ENCODE peak calls at places on chromosomes 12 and 14, in five cellular contexts. One of them, this sample, is unnamed.

GRCh38 chr12:89345830-89346740 is 6.2 kb downstream of the DUSP6 start:
- DNase-seq in activated T-cell treated with anti-CD3 and anti-CD28 coated beads for 48 hours: no peak
- DNase-seq in HS-27A: no peak
- DNase-seq in caudate nucleus: no peak
- DNase-seq in neural crest cell: peak; percentile 58
- DNase-seq in this sample: no peak

GRCh38 chr12:69929125-69929524 is 104.1 kb downstream of the MYRFL start:
- DNase-seq in activated T-cell treated with anti-CD3 and anti-CD28 coated beads for 48 hours: no peak
- DNase-seq in HS-27A: no peak
- DNase-seq in caudate nucleus: no peak
- DNase-seq in neural crest cell: no peak
- DNase-seq in this sample: no peak

GRCh38 chr12:7142057-7142644 is 12.0 kb downstream of the CLSTN3 start:
- DNase-seq in activated T-cell treated with anti-CD3 and anti-CD28 coated beads for 48 hours: peak; percentile 44
- DNase-seq in HS-27A: no peak
- DNase-seq in caudate nucleus: no peak
- DNase-seq in neural crest cell: peak; percentile 60
- DNase-seq in this sample: no peak

GRCh38 chr12:58533652-58534051 is 386.7 kb downstream of the LRIG3 start:
- DNase-seq in activated T-cell treated with anti-CD3 and anti-CD28 coated beads for 48 hours: no peak
- DNase-seq in HS-27A: no peak
- DNase-seq in caudate nucleus: no peak
- DNase-seq in neural crest cell: no peak
- DNase-seq in this sample: no peak

GRCh38 chr12:22396253-22396652 is 61.7 kb upstream of the ST8SIA1 start:
- DNase-seq in activated T-cell treated with anti-CD3 and anti-CD28 coated beads for 48 hours: no peak
- DNase-seq in HS-27A: no peak
- DNase-seq in caudate nucleus: no peak
- DNase-seq in neural crest cell: no peak
- DNase-seq in this sample: no peak

GRCh38 chr12:51281202-51281924 is 11.1 kb upstream of the SMAGP start:
- DNase-seq in activated T-cell treated with anti-CD3 and anti-CD28 coated beads for 48 hours: no peak
- DNase-seq in HS-27A: no peak
- DNase-seq in caudate nucleus: no peak
- DNase-seq in neural crest cell: no peak
- DNase-seq in this sample: no peak

GRCh38 chr12:67909091-67909531 is 80.1 kb upstream of the IFNG-AS1 start:
- DNase-seq in activated T-cell treated with anti-CD3 and anti-CD28 coated beads for 48 hours: no peak
- DNase-seq in HS-27A: peak; percentile 62
- DNase-seq in caudate nucleus: no peak
- DNase-seq in neural crest cell: no peak
- DNase-seq in this sample: no peak

GRCh38 chr14:24688030-24688658 is 54.2 kb upstream of the GZMB start:
- DNase-seq in activated T-cell treated with anti-CD3 and anti-CD28 coated beads for 48 hours: no peak
- DNase-seq in HS-27A: no peak
- DNase-seq in caudate nucleus: no peak
- DNase-seq in neural crest cell: no peak
- DNase-seq in this sample: no peak

GRCh38 chr14:35438910-35439713 is 34.6 kb upstream of the NFKBIA start:
- DNase-seq in activated T-cell treated with anti-CD3 and anti-CD28 coated beads for 48 hours: no peak
- DNase-seq in HS-27A: no peak
- DNase-seq in caudate nucleus: no peak
- DNase-seq in neural crest cell: no peak
- DNase-seq in this sample: no peak

GRCh38 chr14:22194669-22195068 is 394.4 kb downstream of the DAD1 start:
- DNase-seq in activated T-cell treated with anti-CD3 and anti-CD28 coated beads for 48 hours: no peak
- DNase-seq in HS-27A: peak; percentile 60
- DNase-seq in caudate nucleus: no peak
- DNase-seq in neural crest cell: no peak
- DNase-seq in this sample: no peak

GRCh38 chr12:27335364-27336145 is 2.9 kb downstream of the BMAL2 start:
- DNase-seq in activated T-cell treated with anti-CD3 and anti-CD28 coated beads for 48 hours: no peak
- DNase-seq in HS-27A: no peak
- DNase-seq in caudate nucleus: no peak
- DNase-seq in neural crest cell: no peak
- DNase-seq in this sample: no peak

GRCh38 chr12:68497702-68498101 is 113.0 kb upstream of the RAP1B start:
- DNase-seq in activated T-cell treated with anti-CD3 and anti-CD28 coated beads for 48 hours: no peak
- DNase-seq in HS-27A: peak; percentile 90
- DNase-seq in caudate nucleus: no peak
- DNase-seq in neural crest cell: no peak
- DNase-seq in this sample: no peak

GRCh38 chr14:66000771-66001170 is 485.4 kb upstream of the CCDC196 start:
- DNase-seq in activated T-cell treated with anti-CD3 and anti-CD28 coated beads for 48 hours: no peak
- DNase-seq in HS-27A: no peak
- DNase-seq in caudate nucleus: no peak
- DNase-seq in neural crest cell: no peak
- DNase-seq in this sample: no peak

GRCh38 chr12:82625523-82625922 is 61.2 kb upstream of the TMTC2 start:
- DNase-seq in activated T-cell treated with anti-CD3 and anti-CD28 coated beads for 48 hours: no peak
- DNase-seq in HS-27A: no peak
- DNase-seq in caudate nucleus: peak; percentile 2
- DNase-seq in neural crest cell: no peak
- DNase-seq in this sample: no peak

GRCh38 chr14:64266206-64266605 is 28.0 kb downstream of the ESR2 start:
- DNase-seq in activated T-cell treated with anti-CD3 and anti-CD28 coated beads for 48 hours: no peak
- DNase-seq in HS-27A: peak; percentile 14
- DNase-seq in caudate nucleus: no peak
- DNase-seq in neural crest cell: no peak
- DNase-seq in this sample: no peak

GRCh38 chr14:50804181-50804721 is 26.7 kb downstream of the NIN start:
- DNase-seq in activated T-cell treated with anti-CD3 and anti-CD28 coated beads for 48 hours: no peak
- DNase-seq in HS-27A: no peak
- DNase-seq in caudate nucleus: no peak
- DNase-seq in neural crest cell: no peak
- DNase-seq in this sample: no peak

GRCh38 chr14:27917896-27918295 is 848.7 kb upstream of the FOXG1 start:
- DNase-seq in activated T-cell treated with anti-CD3 and anti-CD28 coated beads for 48 hours: no peak
- DNase-seq in HS-27A: no peak
- DNase-seq in caudate nucleus: no peak
- DNase-seq in neural crest cell: no peak
- DNase-seq in this sample: no peak

GRCh38 chr12:666766-667308 is 3.6 kb upstream of the NINJ2 start:
- DNase-seq in activated T-cell treated with anti-CD3 and anti-CD28 coated beads for 48 hours: no peak
- DNase-seq in HS-27A: no peak
- DNase-seq in caudate nucleus: no peak
- DNase-seq in neural crest cell: no peak
- DNase-seq in this sample: no peak

GRCh38 chr12:51820721-51821422 is 27.6 kb downstream of the FIGNL2 start:
- DNase-seq in activated T-cell treated with anti-CD3 and anti-CD28 coated beads for 48 hours: peak; percentile 86
- DNase-seq in HS-27A: no peak
- DNase-seq in caudate nucleus: peak; percentile 63
- DNase-seq in neural crest cell: peak; percentile 76
- DNase-seq in this sample: no peak

GRCh38 chr14:90472632-90473031 is 75.8 kb downstream of the CALM1 start:
- DNase-seq in activated T-cell treated with anti-CD3 and anti-CD28 coated beads for 48 hours: no peak
- DNase-seq in HS-27A: no peak
- DNase-seq in caudate nucleus: no peak
- DNase-seq in neural crest cell: no peak
- DNase-seq in this sample: no peak

This sample was measured in RWPE2.